ENCODE peak calls at places on chromosomes 11 and 22, in eight cellular contexts. Z, R, A, Q, H, L, W and K are unnamed samples.

GRCh38 chr22:31173386-31174145 is 13.6 kb downstream of the RNF185 start:
- DNase-seq in Z (no peak), R (peak; percentile 71), A (peak; percentile 81), Q (peak; percentile 79), H (peak; percentile 86), L (peak; percentile 58), W (peak; percentile 93), K (peak; percentile 60)

GRCh38 chr11:88435405-88435804 is 97.9 kb upstream of the CTSC start:
- DNase-seq in Z (no peak), R (no peak), A (no peak), Q (no peak), H (no peak), L (no peak), W (no peak), K (no peak)

GRCh38 chr11:66580803-66581202 is 12.1 kb downstream of the CCDC87 start:
- DNase-seq in Z (no peak), R (no peak), A (no peak), Q (no peak), H (peak; percentile 67), L (no peak), W (peak; percentile 6), K (no peak)

GRCh38 chr22:49975543-49976389 is 15.2 kb downstream of the PIM3 start:
- DNase-seq in Z (no peak), R (peak; percentile 59), A (peak; percentile 25), Q (no peak), H (no peak), L (no peak), W (peak; percentile 28), K (no peak)

GRCh38 chr11:25441432-25441831 is 890.5 kb upstream of the ANO3 start:
- DNase-seq in Z (no peak), R (no peak), A (peak; percentile 18), Q (no peak), H (no peak), L (no peak), W (no peak), K (no peak)

GRCh38 chr11:12184696-12185095 is 74.3 kb downstream of the MICAL2 start:
- DNase-seq in Z (no peak), R (peak; percentile 60), A (no peak), Q (no peak), H (peak; percentile 52), L (no peak), W (peak; percentile 70), K (no peak)

GRCh38 chr22:35465109-35465701 is 65.3 kb downstream of the MCM5 start:
- DNase-seq in Z (no peak), R (no peak), A (no peak), Q (no peak), H (peak; percentile 22), L (no peak), W (no peak), K (no peak)

GRCh38 chr11:95092549-95093324 is 3.1 kb downstream of the ENDOD1 start:
- DNase-seq in Z (no peak), R (no peak), A (peak; percentile 53), Q (no peak), H (peak; percentile 76), L (no peak), W (peak; percentile 78), K (no peak)

GRCh38 chr22:46942816-46943783 is 180.7 kb downstream of the TBC1D22A start:
- DNase-seq in Z (no peak), R (no peak), A (no peak), Q (no peak), H (peak; percentile 72), L (no peak), W (no peak), K (no peak)

GRCh38 chr22:50206599-50206998 is 5.8 kb downstream of the SELENOO start:
- DNase-seq in Z (no peak), R (no peak), A (peak; percentile 55), Q (no peak), H (peak; percentile 76), L (no peak), W (peak; percentile 61), K (no peak)

GRCh38 chr11:9982796-9983579 is 311.0 kb downstream of the SBF2 start:
- DNase-seq in Z (no peak), R (no peak), A (peak; percentile 19), Q (no peak), H (peak; percentile 51), L (no peak), W (no peak), K (no peak)

GRCh38 chr11:16632295-16633200 is 105.9 kb upstream of the C11orf58 start:
- DNase-seq in Z (no peak), R (no peak), A (no peak), Q (no peak), H (no peak), L (peak; percentile 63), W (peak; percentile 46), K (no peak)

GRCh38 chr11:110097459-110098012 is 4.3 kb downstream of the ZC3H12C start:
- DNase-seq in Z (no peak), R (no peak), A (no peak), Q (no peak), H (peak; percentile 69), L (no peak), W (no peak), K (no peak)

GRCh38 chr11:100515087-100515486 is 172.0 kb upstream of the ARHGAP42 start:
- DNase-seq in Z (no peak), R (no peak), A (peak; percentile 8), Q (no peak), H (no peak), L (no peak), W (peak; percentile 1), K (no peak)

GRCh38 chr11:48167380-48167779 is 49.2 kb upstream of the OR4B1 start:
- DNase-seq in Z (no peak), R (no peak), A (no peak), Q (no peak), H (peak; percentile 44), L (no peak), W (peak; percentile 27), K (no peak)

GRCh38 chr22:29954203-29954855 is 71.4 kb downstream of the MTMR3 start:
- DNase-seq in Z (no peak), R (no peak), A (no peak), Q (no peak), H (no peak), L (no peak), W (no peak), K (no peak)

GRCh38 chr22:31022516-31022915 is 53.5 kb downstream of the TUG1 start:
- DNase-seq in Z (no peak), R (no peak), A (no peak), Q (no peak), H (no peak), L (no peak), W (no peak), K (no peak)

DNA sequence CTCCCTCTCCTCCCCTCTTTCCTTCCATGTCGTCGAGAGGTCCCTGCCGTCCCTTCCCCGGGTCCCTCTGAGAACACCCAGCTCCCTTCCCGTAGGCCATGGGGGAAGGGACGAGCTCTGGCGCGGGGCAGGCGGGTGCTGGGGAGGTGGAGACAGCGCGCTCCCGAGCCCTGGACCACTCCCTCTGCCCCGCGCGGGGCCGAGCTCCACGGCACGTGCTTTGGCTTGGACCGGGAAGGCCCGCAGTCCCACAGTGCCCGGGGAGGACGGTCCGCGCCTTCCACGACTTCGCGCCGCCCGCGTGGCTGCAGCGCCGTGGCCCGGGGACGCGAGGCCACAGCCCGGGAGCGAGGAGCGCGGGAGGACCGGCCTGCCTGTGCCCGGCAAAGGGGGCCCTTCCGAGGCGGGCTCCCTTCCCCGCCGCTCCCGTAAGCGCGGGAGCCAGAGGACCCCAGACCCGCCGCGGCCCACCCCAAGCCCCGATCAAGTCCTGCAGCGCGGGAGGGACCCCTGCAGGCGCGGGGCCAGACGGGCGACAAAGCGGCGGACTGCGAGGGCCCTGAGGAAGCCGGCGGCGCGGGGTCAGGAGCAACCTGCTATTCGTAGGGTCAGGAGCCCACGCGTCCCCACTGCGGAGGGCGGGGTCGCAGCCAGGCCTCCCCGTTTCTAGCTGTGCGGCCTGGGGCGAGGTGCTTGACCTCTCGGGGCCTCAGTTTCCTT is 110.4 kb downstream of the WNT7B start:
- DNase-seq in Z (no peak), R (no peak), A (no peak), Q (no peak), H (no peak), L (no peak), W (no peak), K (no peak)
- H3K4me3 ChIP-seq in Z (no peak overlapping the region), R (peak overlapping the region; percentile 43), A (no peak overlapping the region), Q (peak overlapping the region; percentile 10), H (no peak overlapping the region), L (no peak overlapping the region), W (peak overlapping the region; percentile 65), K (peak overlapping the region; percentile 12)

GRCh38 chr11:60971520-60971919 is at the start of gene CD6:
- DNase-seq in Z (peak; percentile 56), R (no peak), A (no peak), Q (no peak), H (no peak), L (no peak), W (no peak), K (no peak)
- H3K4me3 ChIP-seq in Z (peak within 1 kb of the TSS; percentile 93), R (no peak within 1 kb of the TSS), A (no peak within 1 kb of the TSS), Q (no peak within 1 kb of the TSS), H (no peak within 1 kb of the TSS), L (no peak within 1 kb of the TSS), W (no peak within 1 kb of the TSS), K (no peak within 1 kb of the TSS)

GRCh38 chr11:6482431-6482830 is 1.1 kb downstream of the TIMM10B start:
- DNase-seq in Z (no peak), R (no peak), A (no peak), Q (no peak), H (no peak), L (no peak), W (peak; percentile 52), K (no peak)

GRCh38 chr11:6481012-6481923 is at the start of the genes ARFIP2 and TIMM10B:
- DNase-seq in Z (peak; percentile 96), R (peak; percentile 99), A (peak; percentile 97), Q (peak; percentile 95), H (peak; percentile 97), L (peak; percentile 93), W (peak; percentile 100), K (peak; percentile 89)

GRCh38 chr11:6481924-6482275 is 599 bp downstream of the TIMM10B start:
- DNase-seq in Z (no peak), R (no peak), A (no peak), Q (no peak), H (no peak), L (no peak), W (peak; percentile 60), K (no peak)

GRCh38 chr11:6480299-6480914 is 724 bp downstream of the ARFIP2 start:
- DNase-seq in Z (no peak), R (no peak), A (peak; percentile 29), Q (no peak), H (no peak), L (no peak), W (peak; percentile 67), K (no peak)

DNA sequence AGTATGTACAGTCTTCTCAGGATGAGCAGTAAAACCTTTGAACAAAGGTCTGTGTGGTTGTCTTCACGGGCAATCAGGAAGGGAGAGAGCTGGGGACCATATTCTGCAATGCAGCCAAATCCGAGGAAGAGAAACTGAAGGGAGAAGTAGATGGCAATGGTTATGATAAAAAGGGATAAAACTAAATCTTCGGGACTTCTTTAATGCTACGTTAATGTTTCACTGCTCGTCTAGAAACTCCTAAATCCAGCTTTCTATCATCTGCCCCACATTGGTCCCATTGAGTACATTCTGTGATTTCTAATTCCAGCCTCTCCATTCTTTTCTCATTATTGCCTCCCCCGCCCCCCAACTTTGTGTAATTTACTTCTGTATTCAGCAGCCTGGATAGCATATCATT is 1.7 kb downstream of the TIMM10B start:
- DNase-seq in Z (no peak), R (no peak), A (no peak), Q (no peak), H (no peak), L (no peak), W (no peak), K (no peak)
- H3K4me3 ChIP-seq in Z (no peak overlapping the region), R (no peak overlapping the region), A (no peak overlapping the region), Q (no peak overlapping the region), H (no peak overlapping the region), L (no peak overlapping the region), W (peak overlapping the region; percentile 96), K (no peak overlapping the region)

GRCh38 chr11:96217206-96217605 is 125.8 kb downstream of the MAML2 start:
- DNase-seq in Z (no peak), R (no peak), A (no peak), Q (no peak), H (no peak), L (no peak), W (no peak), K (no peak)
- H3K4me3 ChIP-seq in Z (no peak overlapping the region), R (no peak overlapping the region), A (no peak overlapping the region), Q (no peak overlapping the region), H (no peak overlapping the region), L (no peak overlapping the region), W (no peak overlapping the region), K (no peak overlapping the region)